ENCODE peak calls at places on chromosome 5, in five cellular contexts. One of them, this sample, is unnamed.
A peak's percentile ranks its signal among the peaks of the same experiment; 100 is the strongest.

GRCh38 chr5:111748304-111748763 is 8.7 kb downstream of the NREP start:
- DNase-seq in neuronal stem cell: no peak
- DNase-seq in T-helper 9 cell: no peak
- DNase-seq in HT1080: peak; percentile 96
- DNase-seq in fibroblast of pulmonary artery: peak; percentile 77
- DNase-seq in this sample: no peak

GRCh38 chr5:82597437-82597836 is 319.3 kb upstream of the RPS23 start:
- DNase-seq in T-helper 9 cell: no peak
- DNase-seq in neuronal stem cell: no peak
- DNase-seq in HT1080: no peak
- DNase-seq in fibroblast of pulmonary artery: no peak
- DNase-seq in this sample: no peak

GRCh38 chr5:59887274-59887673 is 6.3 kb downstream of the PDE4D start:
- DNase-seq in T-helper 9 cell: no peak
- DNase-seq in HT1080: no peak
- DNase-seq in fibroblast of pulmonary artery: no peak
- DNase-seq in neuronal stem cell: no peak
- DNase-seq in this sample: no peak

GRCh38 chr5:34494111-34494755 is 161.9 kb upstream of the RAI14 start:
- DNase-seq in T-helper 9 cell: no peak
- DNase-seq in HT1080: peak; percentile 67
- DNase-seq in neuronal stem cell: no peak
- DNase-seq in fibroblast of pulmonary artery: peak; percentile 62
- DNase-seq in this sample: no peak

GRCh38 chr5:32225445-32225844 is 51.3 kb upstream of the GOLPH3 start:
- DNase-seq in HT1080: no peak
- DNase-seq in fibroblast of pulmonary artery: peak; percentile 38
- DNase-seq in neuronal stem cell: no peak
- DNase-seq in T-helper 9 cell: no peak
- DNase-seq in this sample: peak; percentile 33

GRCh38 chr5:179998485-179998884 is 73.1 kb downstream of the RNF130 start:
- DNase-seq in HT1080: no peak
- DNase-seq in T-helper 9 cell: no peak
- DNase-seq in fibroblast of pulmonary artery: no peak
- DNase-seq in neuronal stem cell: no peak
- DNase-seq in this sample: no peak

GRCh38 chr5:145449794-145450193 is 385.3 kb downstream of the PRELID2 start:
- DNase-seq in HT1080: no peak
- DNase-seq in T-helper 9 cell: no peak
- DNase-seq in neuronal stem cell: no peak
- DNase-seq in fibroblast of pulmonary artery: no peak
- DNase-seq in this sample: no peak

GRCh38 chr5:44868541-44868940 is 59.8 kb downstream of the MRPS30 start:
- DNase-seq in fibroblast of pulmonary artery: no peak
- DNase-seq in HT1080: no peak
- DNase-seq in neuronal stem cell: no peak
- DNase-seq in T-helper 9 cell: no peak
- DNase-seq in this sample: no peak

GRCh38 chr5:172454355-172455086 is at the start of gene SH3PXD2B:
- DNase-seq in fibroblast of pulmonary artery: peak; percentile 67
- DNase-seq in neuronal stem cell: peak; percentile 69
- DNase-seq in HT1080: peak; percentile 47
- DNase-seq in T-helper 9 cell: peak; percentile 18
- DNase-seq in this sample: peak; percentile 70

GRCh38 chr5:111810087-111810486 is 53.1 kb upstream of the NREP start:
- DNase-seq in neuronal stem cell: no peak
- DNase-seq in HT1080: no peak
- DNase-seq in fibroblast of pulmonary artery: no peak
- DNase-seq in T-helper 9 cell: no peak
- DNase-seq in this sample: no peak

GRCh38 chr5:172364773-172365172 is 81.2 kb upstream of the UBTD2 start:
- DNase-seq in fibroblast of pulmonary artery: peak; percentile 26
- DNase-seq in HT1080: no peak
- DNase-seq in neuronal stem cell: no peak
- DNase-seq in T-helper 9 cell: no peak
- DNase-seq in this sample: no peak

GRCh38 chr5:99169309-99169708 is 240.5 kb upstream of the CHD1 start:
- DNase-seq in T-helper 9 cell: no peak
- DNase-seq in fibroblast of pulmonary artery: peak; percentile 23
- DNase-seq in neuronal stem cell: peak; percentile 21
- DNase-seq in HT1080: peak; percentile 29
- DNase-seq in this sample: no peak

GRCh38 chr5:11157132-11157531 is 396.1 kb upstream of the DAP start:
- DNase-seq in HT1080: no peak
- DNase-seq in T-helper 9 cell: no peak
- DNase-seq in fibroblast of pulmonary artery: no peak
- DNase-seq in neuronal stem cell: no peak
- DNase-seq in this sample: no peak

GRCh38 chr5:96247097-96247675 is 185.9 kb downstream of the PCSK1 start:
- DNase-seq in neuronal stem cell: no peak
- DNase-seq in HT1080: no peak
- DNase-seq in fibroblast of pulmonary artery: peak; percentile 28
- DNase-seq in T-helper 9 cell: no peak
- DNase-seq in this sample: no peak

GRCh38 chr5:173327084-173327947 is 898 bp downstream of the STC2 start:
- DNase-seq in HT1080: peak; percentile 49
- DNase-seq in T-helper 9 cell: no peak
- DNase-seq in neuronal stem cell: peak; percentile 43
- DNase-seq in fibroblast of pulmonary artery: peak; percentile 77
- DNase-seq in this sample: no peak

GRCh38 chr5:36728697-36729543 is 122.5 kb downstream of the SLC1A3 start:
- DNase-seq in T-helper 9 cell: no peak
- DNase-seq in HT1080: peak; percentile 35
- DNase-seq in neuronal stem cell: peak; percentile 61
- DNase-seq in fibroblast of pulmonary artery: peak; percentile 85
- DNase-seq in this sample: peak; percentile 25

GRCh38 chr5:6583049-6583880 is 49.6 kb downstream of the NSUN2 start:
- DNase-seq in HT1080: no peak
- DNase-seq in T-helper 9 cell: no peak
- DNase-seq in neuronal stem cell: peak; percentile 58
- DNase-seq in fibroblast of pulmonary artery: peak; percentile 4
- DNase-seq in this sample: no peak

GRCh38 chr5:78896128-78896527 is 89.0 kb downstream of the ARSB start:
- DNase-seq in T-helper 9 cell: no peak
- DNase-seq in fibroblast of pulmonary artery: peak; percentile 75
- DNase-seq in HT1080: peak; percentile 62
- DNase-seq in neuronal stem cell: no peak
- DNase-seq in this sample: no peak

GRCh38 chr5:159171274-159171673 is 38.1 kb downstream of the RNF145 start:
- DNase-seq in T-helper 9 cell: no peak
- DNase-seq in neuronal stem cell: no peak
- DNase-seq in fibroblast of pulmonary artery: no peak
- DNase-seq in HT1080: no peak
- DNase-seq in this sample: no peak

GRCh38 chr5:32955814-32956213 is 244.7 kb downstream of the NPR3 start:
- DNase-seq in neuronal stem cell: no peak
- DNase-seq in fibroblast of pulmonary artery: peak; percentile 22
- DNase-seq in T-helper 9 cell: no peak
- DNase-seq in HT1080: no peak
- DNase-seq in this sample: no peak

GRCh38 chr5:61569353-61569752 is 237.3 kb downstream of the ZSWIM6 start:
- DNase-seq in fibroblast of pulmonary artery: no peak
- DNase-seq in HT1080: no peak
- DNase-seq in neuronal stem cell: no peak
- DNase-seq in T-helper 9 cell: no peak
- DNase-seq in this sample: no peak